ENCODE peak calls at places on chromosomes 6 and 20, in seven cellular contexts. I is HepG2, T is A549, U is breast epithelium, N is Peyer's patch, F is H1, Z is GM12891. P is an unnamed sample.
A peak's percentile ranks its signal among the peaks of the same experiment; 100 is the strongest.

GRCh38 chr6:33959661-33960344 is 156.0 kb upstream of the MLN start:
- DNase-seq in I (no peak), T (no peak), U (no peak), N (peak; percentile 31), F (no peak), Z (no peak), P (no peak)

GRCh38 chr20:15916623-15917022 is 656.6 kb downstream of the KIF16B start:
- DNase-seq in I (no peak), T (no peak), U (no peak), N (no peak), F (no peak), Z (no peak), P (no peak)

GRCh38 chr6:34947561-34947960 is 58.5 kb downstream of the ANKS1A start:
- DNase-seq in I (no peak), T (no peak), U (no peak), N (no peak), F (no peak), Z (no peak), P (no peak)

GRCh38 chr20:53829706-53830521 is 236.3 kb upstream of the ZNF217 start:
- DNase-seq in I (peak; percentile 94), T (no peak), U (no peak), N (no peak), F (no peak), Z (no peak), P (no peak)

GRCh38 chr20:59785118-59785959 is 148.1 kb downstream of the SYCP2 start:
- DNase-seq in I (no peak), T (no peak), U (no peak), N (no peak), F (no peak), Z (no peak), P (no peak)

GRCh38 chr20:44017905-44018683 is 103.4 kb downstream of the TOX2 start:
- DNase-seq in I (no peak), T (peak; percentile 25), U (no peak), N (peak; percentile 72), F (no peak), Z (no peak), P (peak; percentile 65)

GRCh38 chr20:4512891-4513550 is 208.7 kb upstream of the PRND start:
- DNase-seq in I (peak; percentile 38), T (peak; percentile 74), U (no peak), N (no peak), F (no peak), Z (no peak), P (peak; percentile 38)

GRCh38 chr6:84017709-84018452 is 15.7 kb upstream of the MRAP2 start:
- DNase-seq in I (no peak), T (no peak), U (no peak), N (no peak), F (no peak), Z (no peak), P (no peak)

GRCh38 chr20:36951977-36952738 is 650 bp upstream of the SAMHD1 start:
- DNase-seq in I (no peak), T (no peak), U (no peak), N (no peak), F (no peak), Z (no peak), P (no peak)

GRCh38 chr6:112576421-112576820 is 229.3 kb downstream of the RFPL4B start:
- DNase-seq in I (no peak), T (no peak), U (no peak), N (no peak), F (no peak), Z (no peak), P (no peak)

GRCh38 chr6:114096553-114097172 is 125.7 kb upstream of the HDAC2 start:
- DNase-seq in I (peak; percentile 46), T (peak; percentile 3), U (no peak), N (no peak), F (no peak), Z (no peak), P (no peak)

GRCh38 chr6:13813621-13814175 is 659 bp downstream of the MCUR1 start:
- DNase-seq in I (peak; percentile 84), T (peak; percentile 48), U (peak; percentile 47), N (peak; percentile 89), F (peak; percentile 59), Z (peak; percentile 62), P (peak; percentile 81)

GRCh38 chr6:43368517-43369160 is 808 bp downstream of the ZNF318 start:
- DNase-seq in I (peak; percentile 29), T (peak; percentile 31), U (no peak), N (peak; percentile 63), F (no peak), Z (no peak), P (peak; percentile 61)

GRCh38 chr6:7504041-7504440 is 37.4 kb upstream of the DSP start:
- DNase-seq in I (no peak), T (no peak), U (no peak), N (no peak), F (no peak), Z (no peak), P (no peak)

DNA sequence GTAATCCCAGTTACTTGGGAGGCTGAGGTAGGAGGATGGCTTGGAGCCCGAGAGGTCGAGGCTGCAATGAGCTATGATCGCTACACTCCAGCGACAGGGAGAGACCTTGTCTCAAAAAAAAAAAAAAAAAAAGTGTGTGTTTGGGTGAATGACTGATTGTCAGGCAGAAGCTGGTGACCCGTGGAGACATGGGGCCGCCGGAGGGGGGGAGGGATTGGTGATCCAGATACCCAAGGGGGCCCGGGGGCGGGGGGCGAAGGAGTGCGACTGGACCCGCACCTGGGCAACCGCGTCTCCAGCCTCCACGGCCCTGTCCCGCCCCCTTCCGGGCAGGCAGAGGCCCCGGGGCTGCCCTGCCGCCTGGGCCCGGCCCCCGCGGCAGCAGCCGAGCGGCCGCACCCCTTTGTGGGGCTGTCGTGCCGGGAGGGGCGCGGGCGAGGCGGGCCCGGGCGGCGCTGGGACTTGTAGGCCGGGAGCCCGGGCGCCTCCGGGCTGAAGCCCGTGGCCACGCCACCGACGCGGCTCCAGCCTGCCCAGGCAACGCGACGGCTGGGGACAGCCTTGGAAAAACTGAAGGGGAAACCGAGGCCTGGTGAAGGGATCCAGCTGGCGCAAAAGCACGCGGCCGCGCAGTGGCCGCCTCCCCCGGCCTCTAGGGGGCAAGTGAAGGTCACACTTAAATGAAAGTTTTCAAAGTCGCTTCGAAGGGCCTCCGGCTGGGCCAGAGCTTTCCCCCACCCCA is 2.1 kb upstream of the RBM38 start:
- DNase-seq in I (peak; percentile 56), T (no peak), U (no peak), N (peak; percentile 90), F (no peak), Z (no peak), P (no peak)
- TF ChIP-seq POLR2A in I (peak; percentile 57), T (no peak), U (no peak), N (peak; percentile 36), F (no peak), Z (peak; percentile 32), P (no peak)

GRCh38 chr6:52419809-52420667 is at the start of gene EFHC1:
- DNase-seq in I (peak; percentile 98), T (peak; percentile 78), U (peak; percentile 98), N (peak; percentile 100), F (peak; percentile 96), Z (peak; percentile 69), P (peak; percentile 81)
- TF ChIP-seq POLR2A in I (peak; percentile 98), T (peak; percentile 91), U (peak; percentile 69), N (peak; percentile 67), F (peak; percentile 92), Z (peak; percentile 85), P (peak; percentile 92)

GRCh38 chr6:26520840-26521484 is 17.2 kb upstream of the HMGN4 start:
- DNase-seq in I (peak; percentile 82), T (peak; percentile 52), U (peak; percentile 83), N (peak; percentile 92), F (no peak), Z (peak; percentile 81), P (peak; percentile 70)
- TF ChIP-seq POLR2A in I (peak; percentile 70), T (peak; percentile 67), U (no peak), N (no peak), F (no peak), Z (no peak), P (peak; percentile 61)

GRCh38 chr6:31352497-31353368 is 4.2 kb downstream of the HLA-B start:
- DNase-seq in I (no peak), T (no peak), U (no peak), N (no peak), F (no peak), Z (no peak), P (no peak)
- TF ChIP-seq POLR2A in I (no peak), T (no peak), U (no peak), N (no peak), F (no peak), Z (peak; percentile 95), P (no peak)

GRCh38 chr6:30508890-30509736 is 19.8 kb downstream of the HLA-E start:
- DNase-seq in I (no peak), T (no peak), U (no peak), N (no peak), F (no peak), Z (no peak), P (no peak)
- TF ChIP-seq POLR2A in I (no peak), T (no peak), U (no peak), N (no peak), F (no peak), Z (no peak), P (no peak)

GRCh38 chr20:35617397-35618031 is 1.9 kb downstream of the SPAG4 start:
- DNase-seq in I (peak; percentile 92), T (peak; percentile 85), U (peak; percentile 39), N (no peak), F (no peak), Z (peak; percentile 56), P (peak; percentile 65)

GRCh38 chr20:35618032-35618371 is 2.4 kb downstream of the SPAG4 start:
- DNase-seq in I (no peak), T (no peak), U (no peak), N (no peak), F (no peak), Z (no peak), P (no peak)

GRCh38 chr20:35616465-35617396 is 1.1 kb downstream of the SPAG4 start:
- DNase-seq in I (peak; percentile 100), T (peak; percentile 87), U (peak; percentile 85), N (peak; percentile 88), F (no peak), Z (no peak), P (peak; percentile 86)

GRCh38 chr20:35619196-35620095 is 3.8 kb downstream of the SPAG4 start:
- DNase-seq in I (peak; percentile 94), T (peak; percentile 96), U (peak; percentile 64), N (peak; percentile 81), F (peak; percentile 73), Z (peak; percentile 64), P (no peak)

DNA sequence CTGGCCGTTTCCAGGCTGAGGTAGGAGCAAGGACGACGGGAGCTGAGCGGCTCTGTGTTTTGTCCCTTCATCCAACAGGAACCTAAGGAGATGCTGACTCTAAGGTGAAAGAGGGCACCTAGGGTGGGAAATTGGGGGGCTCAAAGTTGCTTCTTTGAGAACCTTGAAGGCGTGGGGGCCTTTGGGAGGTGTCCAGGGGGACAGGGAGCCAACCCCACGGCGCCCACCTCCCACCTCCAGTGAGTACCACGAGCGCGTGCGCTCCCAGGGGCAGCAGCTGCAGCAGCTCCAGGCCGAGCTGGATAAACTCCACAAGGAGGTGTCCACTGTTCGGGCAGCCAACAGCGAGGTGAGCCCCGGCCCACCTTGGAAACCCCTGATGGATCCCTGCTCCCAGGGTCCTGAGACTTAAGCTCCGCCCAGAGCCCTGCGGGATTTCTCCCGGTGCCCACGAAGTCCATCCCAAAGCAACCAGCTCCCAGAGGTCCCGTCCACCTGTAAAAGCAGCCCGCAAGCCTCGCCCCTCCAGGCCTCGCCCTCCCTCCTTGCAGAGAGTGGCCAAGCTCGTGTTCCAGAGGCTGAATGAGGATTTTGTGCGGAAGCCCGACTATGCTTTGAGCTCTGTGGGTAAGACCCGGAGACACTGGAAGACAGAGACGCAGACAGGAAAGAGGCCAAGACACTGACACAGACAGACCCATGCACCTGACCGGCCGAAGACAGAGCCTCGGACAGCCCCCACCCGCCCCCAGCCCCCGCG is 2.9 kb downstream of the SPAG4 start:
- DNase-seq in I (no peak), T (peak; percentile 35), U (no peak), N (no peak), F (no peak), Z (no peak), P (no peak)
- TF ChIP-seq POLR2A in I (peak; percentile 26), T (no peak), U (no peak), N (no peak), F (no peak), Z (no peak), P (no peak)

P was measured in H54.